ENCODE peak calls at places on chromosome 13, in ten cellular contexts. P is activated naive CD4-positive, alpha-beta T cell treated with anti-CD3 and anti-CD28 coated beads, Interleukin-2, amount 50 U/mL, for 72 hours; H is SW 1271; G is stimulated activated CD8-positive, alpha-beta memory T cell treated with anti-CD3 and anti-CD28 coated beads, Interleukin-2, amount 100 ng/mL, for 48 hours; D is RPMI8226; U is anterior cingulate cortex; N is activated CD4-positive, alpha-beta T cell treated with anti-CD3 and anti-CD28 coated beads, Interleukin-2, amount 50 U/mL, for 1 hour; Y is NCI-H1092 treated with DMSO at 0.1 percent for 48 hours; W is fibroblast of the conjunctiva; R is GM06990. E is an unnamed sample.

GRCh38 chr13:33292712-33293111 is 7.2 kb upstream of the STARD13 start:
- DNase-seq in N (no peak), D (no peak), Y (no peak), H (no peak), G (no peak), P (no peak), W (no peak), R (no peak), U (no peak), E (no peak)

GRCh38 chr13:66312312-66313087 is 917.6 kb downstream of the PCDH9 start:
- DNase-seq in D (no peak), P (no peak), R (no peak), U (no peak), Y (peak), N (no peak), W (peak), G (no peak), H (no peak), E (no peak)

GRCh38 chr13:46633416-46633815 is 80.4 kb downstream of the LRCH1 start:
- DNase-seq in P (no peak), U (no peak), H (no peak), R (no peak), G (no peak), D (no peak), N (no peak), Y (no peak), W (peak), E (peak)

GRCh38 chr13:113963376-113963775 is 10.5 kb downstream of the C13orf46 start:
- DNase-seq in P (no peak), R (no peak), Y (no peak), N (no peak), D (no peak), G (no peak), U (no peak), W (no peak), H (no peak), E (no peak)

GRCh38 chr13:73417012-73417615 is 358.3 kb downstream of the KLF5 start:
- DNase-seq in H (no peak), P (no peak), R (no peak), W (no peak), U (no peak), G (no peak), Y (peak), D (peak), N (no peak), E (no peak)

GRCh38 chr13:46516624-46517318 is 36.2 kb upstream of the LRCH1 start:
- DNase-seq in W (no peak), Y (peak), R (no peak), P (no peak), U (no peak), D (no peak), N (no peak), G (no peak), H (no peak), E (no peak)

GRCh38 chr13:43331676-43332075 is 308.3 kb downstream of the DNAJC15 start:
- DNase-seq in D (no peak), Y (no peak), P (no peak), W (no peak), U (peak), R (no peak), N (no peak), G (no peak), H (no peak), E (no peak)

GRCh38 chr13:25281193-25281936 is 5.9 kb downstream of the MTMR6 start:
- DNase-seq in N (no peak), P (no peak), Y (no peak), G (no peak), U (no peak), R (peak), D (peak), H (no peak), W (no peak), E (peak)

GRCh38 chr13:106176103-106176502 is 359.4 kb downstream of the EFNB2 start:
- DNase-seq in Y (no peak), H (no peak), D (no peak), N (no peak), G (no peak), W (no peak), R (no peak), U (no peak), P (no peak), E (peak)

GRCh38 chr13:110360598-110360997 is 53.5 kb downstream of the COL4A2 start:
- DNase-seq in U (no peak), N (no peak), H (no peak), G (no peak), Y (no peak), D (no peak), W (no peak), P (no peak), R (no peak), E (no peak)

GRCh38 chr13:113183450-113184129 is 24.9 kb downstream of the PCID2 start:
- DNase-seq in D (no peak), Y (no peak), U (no peak), N (no peak), H (no peak), P (no peak), G (no peak), W (no peak), R (no peak), E (no peak)

GRCh38 chr13:114285166-114285808 is 3.9 kb downstream of the UPF3A start:
- DNase-seq in R (no peak), Y (no peak), G (no peak), H (no peak), U (no peak), N (no peak), W (no peak), D (no peak), P (no peak), E (no peak)

GRCh38 chr13:89920461-89920860 is 1427.0 kb upstream of the MIR17HG start:
- DNase-seq in P (no peak), W (no peak), Y (no peak), U (no peak), D (no peak), R (no peak), H (no peak), G (no peak), N (no peak), E (no peak)

GRCh38 chr13:50686547-50686946 is 156.9 kb downstream of the DLEU7 start:
- DNase-seq in H (no peak), G (no peak), U (no peak), D (no peak), N (no peak), Y (no peak), P (no peak), R (no peak), W (no peak), E (no peak)

GRCh38 chr13:36211567-36211966 is 2.8 kb downstream of the SOHLH2 start:
- DNase-seq in G (no peak), U (no peak), W (no peak), H (no peak), N (no peak), Y (no peak), D (no peak), P (no peak), R (no peak), E (no peak)

GRCh38 chr13:47901451-47901850 is 99.6 kb downstream of the SUCLA2 start:
- DNase-seq in P (no peak), U (no peak), Y (no peak), N (no peak), G (no peak), H (no peak), W (no peak), R (no peak), D (no peak), E (peak)

GRCh38 chr13:111437856-111438547 is 117.6 kb downstream of the TEX29 start:
- DNase-seq in P (no peak), H (no peak), D (no peak), U (no peak), R (no peak), Y (no peak), W (no peak), G (no peak), N (no peak), E (no peak)

GRCh38 chr13:30713133-30713532 is 22.2 kb upstream of the ALOX5AP start:
- DNase-seq in N (no peak), U (no peak), H (no peak), G (no peak), R (no peak), Y (no peak), P (no peak), W (no peak), D (peak), E (peak)

GRCh38 chr13:30577381-30577780 is 40.3 kb upstream of the USPL1 start:
- DNase-seq in U (no peak), G (peak), D (peak), W (peak), Y (no peak), P (peak), H (peak), N (peak), R (peak), E (peak)

GRCh38 chr13:24454100-24454499 is 58.5 kb downstream of the PARP4 start:
- DNase-seq in P (no peak), H (no peak), R (no peak), W (no peak), G (no peak), N (no peak), Y (no peak), D (no peak), U (no peak), E (no peak)

GRCh38 chr13:40130871-40131636 is 475.6 kb downstream of the COG6 start:
- DNase-seq in H (no peak), W (no peak), N (no peak), R (no peak), P (no peak), U (no peak), D (no peak), Y (no peak), G (no peak), E (peak)

GRCh38 chr13:25733696-25734435 is 317.9 kb downstream of the SHISA2 start:
- DNase-seq in N (no peak), H (no peak), W (no peak), G (no peak), P (no peak), Y (no peak), R (no peak), D (no peak), U (no peak), E (no peak)

GRCh38 chr13:91132381-91132780 is 215.1 kb upstream of the MIR17HG start:
- DNase-seq in D (no peak), G (no peak), U (no peak), W (no peak), N (no peak), R (no peak), Y (no peak), P (no peak), H (no peak), E (no peak)